ENCODE peak calls at places on chromosomes 5 and 9, in four cellular contexts. G is HepG2, C is H1, Z is GM12878. U is an unnamed sample.
A peak's percentile ranks its signal among the peaks of the same experiment; 100 is the strongest.

GRCh38 chr9:78296208-78296892 is 575 bp upstream of the PSAT1 start:
- DNase-seq in G (peak; percentile 62), C (no peak), Z (no peak), U (peak; percentile 38)

GRCh38 chr5:45260292-45260691 is 435.9 kb downstream of the HCN1 start:
- DNase-seq in G (no peak), C (no peak), Z (no peak), U (no peak)

GRCh38 chr5:13553896-13554295 is 390.6 kb downstream of the DNAH5 start:
- DNase-seq in G (no peak), C (peak; percentile 31), Z (no peak), U (peak; percentile 5)

GRCh38 chr5:11415751-11416150 is 488.5 kb downstream of the CTNND2 start:
- DNase-seq in G (no peak), C (no peak), Z (no peak), U (no peak)

GRCh38 chr9:137783521-137783920 is 94.1 kb upstream of the CACNA1B start:
- DNase-seq in G (no peak), C (no peak), Z (no peak), U (no peak)

GRCh38 chr9:105881654-105882349 is 187.5 kb downstream of the TMEM38B start:
- DNase-seq in G (peak; percentile 65), C (peak; percentile 54), Z (peak; percentile 25), U (peak; percentile 77)

GRCh38 chr5:15385553-15385952 is 114.4 kb upstream of the FBXL7 start:
- DNase-seq in G (no peak), C (no peak), Z (no peak), U (no peak)

GRCh38 chr5:10719965-10720364 is 41.1 kb downstream of the DAP start:
- DNase-seq in G (no peak), C (no peak), Z (no peak), U (no peak)

GRCh38 chr9:127921592-127922120 is 4.8 kb upstream of the ST6GALNAC4 start:
- DNase-seq in G (no peak), C (no peak), Z (no peak), U (no peak)

GRCh38 chr5:90940227-90940995 is 381.8 kb downstream of the ADGRV1 start:
- DNase-seq in G (no peak), C (peak; percentile 9), Z (peak; percentile 73), U (peak; percentile 23)

GRCh38 chr5:167945542-167946384 is 345.7 kb upstream of the WWC1 start:
- DNase-seq in G (no peak), C (no peak), Z (no peak), U (no peak)

GRCh38 chr5:140018096-140018481 is 25.0 kb downstream of the NRG2 start:
- DNase-seq in G (no peak), C (no peak), Z (no peak), U (no peak)

GRCh38 chr9:134341306-134341705 is 15.1 kb downstream of the RXRA start:
- DNase-seq in G (no peak), C (no peak), Z (no peak), U (no peak)

GRCh38 chr9:23934291-23934690 is 108.3 kb upstream of the ELAVL2 start:
- DNase-seq in G (no peak), C (no peak), Z (no peak), U (no peak)

GRCh38 chr5:71895546-71895945 is 176.5 kb downstream of the CARTPT start:
- DNase-seq in G (no peak), C (no peak), Z (no peak), U (no peak)

GRCh38 chr5:7815757-7816534 is 35.0 kb downstream of the CFAP90 start:
- DNase-seq in G (peak; percentile 70), C (peak; percentile 77), Z (peak; percentile 20), U (peak; percentile 67)

GRCh38 chr9:5493597-5494511 is 16.5 kb upstream of the PDCD1LG2 start:
- DNase-seq in G (no peak), C (no peak), Z (peak; percentile 96), U (no peak)

GRCh38 chr9:85610074-85610855 is 131.5 kb downstream of the AGTPBP1 start:
- DNase-seq in G (peak; percentile 60), C (no peak), Z (peak; percentile 44), U (peak; percentile 54)

GRCh38 chr5:96256795-96257470 is 176.1 kb downstream of the PCSK1 start:
- DNase-seq in G (no peak), C (no peak), Z (no peak), U (no peak)

GRCh38 chr9:137237759-137238726 is 3.0 kb upstream of the TUBB4B start:
- DNase-seq in G (no peak), C (no peak), Z (no peak), U (no peak)

GRCh38 chr5:150066901-150067396 is 19.4 kb downstream of the CSF1R start:
- DNase-seq in G (no peak), C (no peak), Z (no peak), U (no peak)

GRCh38 chr5:168106008-168106761 is 185.3 kb upstream of the WWC1 start:
- DNase-seq in G (peak; percentile 13), C (no peak), Z (no peak), U (no peak)

GRCh38 chr5:77015938-77016569 is 14.2 kb upstream of the AGGF1 start:
- DNase-seq in G (peak; percentile 12), C (no peak), Z (no peak), U (peak; percentile 36)

GRCh38 chr9:131543141-131543540 is 2.2 kb upstream of the PRRT1B start:
- DNase-seq in G (no peak), C (no peak), Z (no peak), U (no peak)

GRCh38 chr5:169581580-169582227 is 1.9 kb upstream of the SPDL1 start:
- DNase-seq in G (peak; percentile 46), C (no peak), Z (no peak), U (no peak)

GRCh38 chr9:75683591-75683990 is 206.9 kb upstream of the PCSK5 start:
- DNase-seq in G (no peak), C (no peak), Z (no peak), U (no peak)

GRCh38 chr5:133247881-133248642 is 196.2 kb downstream of the HSPA4 start:
- DNase-seq in G (peak; percentile 74), C (peak; percentile 43), Z (no peak), U (peak; percentile 56)

GRCh38 chr5:120564013-120564412 is 99.9 kb downstream of the PRR16 start:
- DNase-seq in G (no peak), C (no peak), Z (no peak), U (peak; percentile 8)

DNA sequence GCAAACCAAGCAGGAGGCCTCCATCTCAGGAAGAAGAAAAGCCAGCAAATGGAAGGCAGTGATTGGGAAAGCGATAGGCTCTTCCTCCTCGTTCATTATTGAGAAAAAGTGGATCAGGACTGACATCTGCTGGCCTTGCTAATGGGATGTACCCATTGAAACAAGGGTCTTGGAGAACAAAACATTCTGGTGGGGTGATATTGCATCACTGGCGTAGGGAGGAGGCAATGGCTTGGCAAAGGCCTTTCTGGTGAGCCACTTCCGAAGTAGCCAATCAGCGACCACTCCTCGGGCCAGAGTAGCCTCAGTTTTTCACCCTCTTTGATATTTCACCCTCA is 86.7 kb upstream of the NFIB start:
- DNase-seq in G (peak; percentile 35), C (peak; percentile 62), Z (no peak), U (peak; percentile 39)
- TF ChIP-seq SUZ12 in G (no peak), C (no peak), Z (no peak), U (no peak)

GRCh38 chr9:114365194-114365593 is 22.6 kb downstream of the AKNA start:
- DNase-seq in G (no peak), C (no peak), Z (no peak), U (no peak)

GRCh38 chr9:114367823-114368609 is 19.8 kb downstream of the AKNA start:
- DNase-seq in G (no peak), C (no peak), Z (no peak), U (no peak)

GRCh38 chr9:114364528-114365041 is 23.2 kb downstream of the AKNA start:
- DNase-seq in G (no peak), C (no peak), Z (no peak), U (no peak)

GRCh38 chr9:114367406-114367805 is 20.4 kb downstream of the AKNA start:
- DNase-seq in G (no peak), C (no peak), Z (no peak), U (no peak)

DNA sequence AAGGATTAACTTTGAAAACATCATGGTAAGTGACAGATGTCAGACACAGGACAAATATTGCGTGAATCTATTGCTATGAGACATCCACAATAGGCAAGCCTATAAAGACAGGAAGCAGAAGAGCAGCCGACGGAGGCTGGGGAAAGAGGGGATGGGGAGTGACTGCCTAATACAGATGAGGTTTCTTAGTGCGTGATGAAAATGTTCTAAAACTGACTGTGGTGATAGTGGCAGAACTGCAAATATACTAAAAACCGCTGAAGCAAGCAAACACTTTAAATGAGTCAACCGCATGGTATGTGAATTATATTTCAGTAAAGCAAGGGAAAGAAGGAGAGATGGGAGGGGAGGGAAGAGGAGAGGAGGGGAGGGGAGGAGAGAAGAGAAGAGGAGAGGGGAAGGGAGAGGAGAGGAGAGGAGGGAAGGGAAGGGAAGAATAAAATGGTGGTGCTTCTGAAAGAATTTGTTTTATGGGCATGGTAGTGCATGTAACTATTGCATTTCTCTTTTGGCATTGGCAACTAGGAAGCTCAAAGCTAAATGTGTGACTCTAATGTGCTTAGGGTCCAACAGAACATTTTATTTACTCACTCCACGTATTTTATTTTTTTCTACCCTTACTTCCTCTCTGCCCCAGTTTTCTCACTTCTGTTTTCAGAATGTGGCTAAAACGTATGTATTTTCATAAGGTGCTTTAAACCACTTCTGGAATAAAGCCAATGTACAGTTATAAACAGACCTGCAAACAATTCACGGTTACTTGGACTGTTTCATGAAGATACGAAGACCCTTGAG is 21.3 kb downstream of the AKNA start:
- DNase-seq in G (no peak), C (no peak), Z (no peak), U (no peak)
- TF ChIP-seq ZNF274 in G (no peak), C (no peak), Z (no peak), U (no peak)

GRCh38 chr5:107463731-107464130 is 207.0 kb downstream of the EFNA5 start:
- DNase-seq in G (no peak), C (no peak), Z (no peak), U (no peak)
- TF ChIP-seq SUZ12 in G (no peak), C (no peak), Z (no peak), U (no peak)

GRCh38 chr9:101569736-101570501 is 24.9 kb downstream of the PPP3R2 start:
- DNase-seq in G (no peak), C (no peak), Z (no peak), U (no peak)

GRCh38 chr9:101571114-101571513 is 23.7 kb downstream of the PPP3R2 start:
- DNase-seq in G (no peak), C (no peak), Z (no peak), U (no peak)

GRCh38 chr9:101567725-101567993 is 27.1 kb downstream of the PPP3R2 start:
- DNase-seq in G (no peak), C (no peak), Z (no peak), U (no peak)

GRCh38 chr9:101574773-101575333 is 19.9 kb downstream of the PPP3R2 start:
- DNase-seq in G (no peak), C (no peak), Z (no peak), U (no peak)

DNA sequence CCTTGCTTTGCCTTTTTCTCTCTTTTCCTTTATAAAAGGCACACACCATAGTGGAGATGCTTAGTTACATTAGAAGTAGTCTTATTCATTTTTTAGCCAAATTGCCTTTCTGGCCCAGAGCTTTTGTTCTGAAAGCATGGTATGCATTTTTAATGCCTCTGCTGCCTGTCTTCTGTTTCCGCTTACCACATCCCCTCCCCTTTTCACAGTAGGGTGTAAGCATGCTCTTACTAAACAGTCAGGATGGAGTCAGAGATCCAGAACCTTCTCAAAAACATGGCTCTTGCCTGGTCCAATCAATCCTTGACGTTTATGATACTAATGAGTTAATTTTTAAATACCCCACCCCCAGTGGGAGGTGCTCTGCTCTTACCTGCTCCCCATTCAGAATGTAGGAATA is 22.5 kb downstream of the PPP3R2 start:
- DNase-seq in G (no peak), C (no peak), Z (no peak), U (no peak)
- TF ChIP-seq ZNF274 in G (no peak), C (no peak), Z (no peak), U (no peak)